ENCODE peak calls at places on chromosomes 4 and X, in seven cellular contexts. One of them, this sample, is unnamed.

GRCh38 chr4:109233585-109233984 is 68.9 kb downstream of the COL25A1 start:
- DNase-seq in transverse colon: no peak
- DNase-seq in tibial nerve: no peak
- DNase-seq in WERI-Rb-1: no peak
- DNase-seq in mesenchymal stem cell: peak
- DNase-seq in dorsolateral prefrontal cortex: no peak
- DNase-seq in SJCRH30: no peak
- DNase-seq in this sample: no peak

GRCh38 chrX:10135561-10136399 is 21.0 kb upstream of the CLCN4 start:
- DNase-seq in tibial nerve: no peak
- DNase-seq in mesenchymal stem cell: no peak
- DNase-seq in transverse colon: no peak
- DNase-seq in SJCRH30: no peak
- DNase-seq in WERI-Rb-1: no peak
- DNase-seq in dorsolateral prefrontal cortex: no peak
- DNase-seq in this sample: no peak

GRCh38 chrX:77276742-77277141 is 170.4 kb upstream of the FGF16 start:
- DNase-seq in mesenchymal stem cell: no peak
- DNase-seq in dorsolateral prefrontal cortex: no peak
- DNase-seq in SJCRH30: no peak
- DNase-seq in transverse colon: no peak
- DNase-seq in tibial nerve: no peak
- DNase-seq in WERI-Rb-1: no peak
- DNase-seq in this sample: no peak

GRCh38 chrX:56751071-56751470 is 22.0 kb downstream of the NBDY start:
- DNase-seq in mesenchymal stem cell: no peak
- DNase-seq in tibial nerve: no peak
- DNase-seq in SJCRH30: no peak
- DNase-seq in dorsolateral prefrontal cortex: no peak
- DNase-seq in transverse colon: no peak
- DNase-seq in WERI-Rb-1: no peak
- DNase-seq in this sample: no peak

GRCh38 chrX:26851981-26852380 is 611.2 kb downstream of the PPP4R3C start:
- DNase-seq in tibial nerve: no peak
- DNase-seq in transverse colon: no peak
- DNase-seq in mesenchymal stem cell: peak
- DNase-seq in SJCRH30: peak
- DNase-seq in WERI-Rb-1: peak
- DNase-seq in dorsolateral prefrontal cortex: no peak
- DNase-seq in this sample: no peak

GRCh38 chr4:25767877-25768475 is 94.8 kb downstream of the SEL1L3 start:
- DNase-seq in SJCRH30: peak
- DNase-seq in WERI-Rb-1: peak
- DNase-seq in dorsolateral prefrontal cortex: peak
- DNase-seq in transverse colon: peak
- DNase-seq in mesenchymal stem cell: peak
- DNase-seq in tibial nerve: peak
- DNase-seq in this sample: no peak

GRCh38 chr4:48079972-48080391 is 54.1 kb downstream of the TXK start:
- DNase-seq in transverse colon: no peak
- DNase-seq in mesenchymal stem cell: peak
- DNase-seq in WERI-Rb-1: no peak
- DNase-seq in SJCRH30: no peak
- DNase-seq in tibial nerve: no peak
- DNase-seq in dorsolateral prefrontal cortex: no peak
- DNase-seq in this sample: no peak

GRCh38 chr4:37623940-37624339 is 62.2 kb downstream of the RELL1 start:
- DNase-seq in WERI-Rb-1: no peak
- DNase-seq in transverse colon: no peak
- DNase-seq in SJCRH30: no peak
- DNase-seq in dorsolateral prefrontal cortex: no peak
- DNase-seq in mesenchymal stem cell: no peak
- DNase-seq in tibial nerve: no peak
- DNase-seq in this sample: no peak

GRCh38 chr4:98641906-98642668 is 16.3 kb downstream of the TSPAN5 start:
- DNase-seq in tibial nerve: no peak
- DNase-seq in SJCRH30: no peak
- DNase-seq in mesenchymal stem cell: no peak
- DNase-seq in dorsolateral prefrontal cortex: no peak
- DNase-seq in WERI-Rb-1: no peak
- DNase-seq in transverse colon: no peak
- DNase-seq in this sample: no peak

GRCh38 chrX:47166126-47166525 is 21.1 kb downstream of the RBM10 start:
- DNase-seq in transverse colon: no peak
- DNase-seq in tibial nerve: no peak
- DNase-seq in SJCRH30: no peak
- DNase-seq in dorsolateral prefrontal cortex: no peak
- DNase-seq in WERI-Rb-1: no peak
- DNase-seq in mesenchymal stem cell: peak
- DNase-seq in this sample: no peak

GRCh38 chr4:11546391-11547160 is 117.9 kb upstream of the HS3ST1 start:
- DNase-seq in WERI-Rb-1: no peak
- DNase-seq in dorsolateral prefrontal cortex: no peak
- DNase-seq in SJCRH30: no peak
- DNase-seq in transverse colon: no peak
- DNase-seq in mesenchymal stem cell: no peak
- DNase-seq in tibial nerve: no peak
- DNase-seq in this sample: no peak

GRCh38 chr4:108690738-108691137 is 40.3 kb downstream of the OSTC start:
- DNase-seq in SJCRH30: no peak
- DNase-seq in tibial nerve: no peak
- DNase-seq in dorsolateral prefrontal cortex: no peak
- DNase-seq in mesenchymal stem cell: peak
- DNase-seq in transverse colon: no peak
- DNase-seq in WERI-Rb-1: no peak
- DNase-seq in this sample: no peak

GRCh38 chr4:125382995-125383394 is 68.2 kb downstream of the FAT4 start:
- DNase-seq in transverse colon: no peak
- DNase-seq in dorsolateral prefrontal cortex: no peak
- DNase-seq in tibial nerve: no peak
- DNase-seq in WERI-Rb-1: no peak
- DNase-seq in SJCRH30: no peak
- DNase-seq in mesenchymal stem cell: no peak
- DNase-seq in this sample: no peak

GRCh38 chrX:154096140-154097002 is 1.1 kb downstream of the MECP2 start:
- DNase-seq in dorsolateral prefrontal cortex: no peak
- DNase-seq in mesenchymal stem cell: peak
- DNase-seq in transverse colon: no peak
- DNase-seq in tibial nerve: no peak
- DNase-seq in SJCRH30: no peak
- DNase-seq in WERI-Rb-1: peak
- DNase-seq in this sample: no peak

GRCh38 chr4:101307901-101308300 is 39.4 kb downstream of the PPP3CA start:
- DNase-seq in transverse colon: no peak
- DNase-seq in WERI-Rb-1: no peak
- DNase-seq in mesenchymal stem cell: no peak
- DNase-seq in tibial nerve: no peak
- DNase-seq in dorsolateral prefrontal cortex: no peak
- DNase-seq in SJCRH30: no peak
- DNase-seq in this sample: no peak

GRCh38 chr4:2402053-2402452 is 16.4 kb downstream of the ZFYVE28 start:
- DNase-seq in WERI-Rb-1: peak
- DNase-seq in SJCRH30: peak
- DNase-seq in mesenchymal stem cell: peak
- DNase-seq in dorsolateral prefrontal cortex: peak
- DNase-seq in transverse colon: peak
- DNase-seq in tibial nerve: no peak
- DNase-seq in this sample: peak

GRCh38 chrX:21658152-21658737 is at the start of gene KLHL34:
- DNase-seq in transverse colon: peak
- DNase-seq in mesenchymal stem cell: no peak
- DNase-seq in dorsolateral prefrontal cortex: no peak
- DNase-seq in tibial nerve: no peak
- DNase-seq in SJCRH30: no peak
- DNase-seq in WERI-Rb-1: no peak
- DNase-seq in this sample: no peak

GRCh38 chrX:317424-318067 is 1.1 kb downstream of the GTPBP6 start:
- DNase-seq in WERI-Rb-1: no peak
- DNase-seq in dorsolateral prefrontal cortex: no peak
- DNase-seq in transverse colon: no peak
- DNase-seq in SJCRH30: no peak
- DNase-seq in tibial nerve: no peak
- DNase-seq in mesenchymal stem cell: no peak
- DNase-seq in this sample: no peak

GRCh38 chrX:65253817-65254216 is 277.6 kb upstream of the ZC4H2 start:
- DNase-seq in transverse colon: no peak
- DNase-seq in WERI-Rb-1: no peak
- DNase-seq in tibial nerve: no peak
- DNase-seq in mesenchymal stem cell: no peak
- DNase-seq in SJCRH30: no peak
- DNase-seq in dorsolateral prefrontal cortex: no peak
- DNase-seq in this sample: no peak

GRCh38 chrX:20361890-20362262 is 95.2 kb upstream of the RPS6KA3 start:
- DNase-seq in dorsolateral prefrontal cortex: no peak
- DNase-seq in mesenchymal stem cell: peak
- DNase-seq in SJCRH30: peak
- DNase-seq in transverse colon: no peak
- DNase-seq in tibial nerve: peak
- DNase-seq in WERI-Rb-1: no peak
- DNase-seq in this sample: no peak
- H3K27ac ChIP-seq in dorsolateral prefrontal cortex: no peak
- H3K27ac ChIP-seq in mesenchymal stem cell: peak
- H3K27ac ChIP-seq in SJCRH30: peak
- H3K27ac ChIP-seq in transverse colon: peak
- H3K27ac ChIP-seq in tibial nerve: peak
- H3K27ac ChIP-seq in WERI-Rb-1: no peak
- H3K27ac ChIP-seq in this sample: no peak

GRCh38 chr4:16820304-16820703 is 78.1 kb downstream of the LDB2 start:
- DNase-seq in dorsolateral prefrontal cortex: no peak
- DNase-seq in mesenchymal stem cell: no peak
- DNase-seq in SJCRH30: no peak
- DNase-seq in WERI-Rb-1: no peak
- DNase-seq in tibial nerve: no peak
- DNase-seq in transverse colon: no peak
- DNase-seq in this sample: no peak

GRCh38 chr4:16827762-16828724 is 70.4 kb downstream of the LDB2 start:
- DNase-seq in transverse colon: no peak
- DNase-seq in SJCRH30: no peak
- DNase-seq in mesenchymal stem cell: no peak
- DNase-seq in tibial nerve: no peak
- DNase-seq in WERI-Rb-1: no peak
- DNase-seq in dorsolateral prefrontal cortex: no peak
- DNase-seq in this sample: no peak

GRCh38 chr4:16826397-16826910 is 72.0 kb downstream of the LDB2 start:
- DNase-seq in mesenchymal stem cell: no peak
- DNase-seq in SJCRH30: no peak
- DNase-seq in tibial nerve: no peak
- DNase-seq in transverse colon: no peak
- DNase-seq in dorsolateral prefrontal cortex: no peak
- DNase-seq in WERI-Rb-1: no peak
- DNase-seq in this sample: no peak

GRCh38 chr4:16827045-16827444 is 71.4 kb downstream of the LDB2 start:
- DNase-seq in tibial nerve: no peak
- DNase-seq in SJCRH30: no peak
- DNase-seq in transverse colon: no peak
- DNase-seq in WERI-Rb-1: no peak
- DNase-seq in mesenchymal stem cell: no peak
- DNase-seq in dorsolateral prefrontal cortex: no peak
- DNase-seq in this sample: no peak

DNA sequence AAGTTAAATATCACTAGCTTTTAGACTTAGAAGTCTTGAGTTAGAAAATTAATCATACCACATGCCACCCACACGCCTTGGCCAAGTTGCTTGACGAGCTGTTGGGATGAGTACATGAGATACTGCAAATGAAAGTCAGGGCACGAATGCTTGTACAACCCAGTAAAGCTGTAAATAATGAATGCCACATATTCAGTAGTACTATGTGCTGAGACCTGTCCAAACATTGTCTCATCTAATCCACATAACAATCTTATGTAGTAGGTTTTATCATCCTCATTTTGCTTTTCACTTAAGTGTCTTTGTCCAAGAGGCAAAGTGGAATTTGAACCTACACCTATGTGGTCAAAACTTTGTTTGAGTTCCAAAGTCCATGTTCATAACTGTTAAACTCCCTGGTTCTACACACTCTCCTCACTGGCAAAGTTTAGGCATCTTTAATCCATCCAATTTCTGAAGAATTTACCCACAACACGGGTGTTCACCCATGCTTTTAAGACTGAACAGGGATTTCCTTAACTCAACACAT is 74.1 kb downstream of the LDB2 start:
- DNase-seq in dorsolateral prefrontal cortex: peak
- DNase-seq in tibial nerve: no peak
- DNase-seq in WERI-Rb-1: no peak
- DNase-seq in mesenchymal stem cell: no peak
- DNase-seq in transverse colon: no peak
- DNase-seq in SJCRH30: no peak
- DNase-seq in this sample: no peak
- H3K27ac ChIP-seq in dorsolateral prefrontal cortex: peak
- H3K27ac ChIP-seq in tibial nerve: no peak
- H3K27ac ChIP-seq in WERI-Rb-1: no peak
- H3K27ac ChIP-seq in mesenchymal stem cell: no peak
- H3K27ac ChIP-seq in transverse colon: no peak
- H3K27ac ChIP-seq in SJCRH30: no peak
- H3K27ac ChIP-seq in this sample: no peak

DNA sequence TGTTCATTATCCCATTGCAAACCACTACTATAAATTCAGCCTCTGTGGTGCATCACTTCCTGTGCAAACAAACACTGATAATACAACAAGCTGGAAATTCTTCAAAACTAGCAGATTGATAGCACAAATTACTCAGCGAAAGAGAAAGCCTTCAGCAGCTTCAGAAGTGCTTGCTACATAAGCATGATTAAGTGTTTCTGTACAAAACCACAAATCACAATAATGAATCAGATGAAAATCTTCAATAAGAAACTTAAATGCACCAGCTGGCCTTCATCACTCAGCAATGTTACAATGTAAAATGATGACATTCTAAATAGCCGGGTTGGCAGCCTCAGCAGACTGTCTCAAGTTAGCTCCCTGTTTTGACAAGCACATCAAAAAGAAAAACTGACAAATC is 262.2 kb downstream of the SPOCK3 start:
- DNase-seq in tibial nerve: no peak
- DNase-seq in mesenchymal stem cell: peak
- DNase-seq in transverse colon: no peak
- DNase-seq in dorsolateral prefrontal cortex: no peak
- DNase-seq in SJCRH30: no peak
- DNase-seq in WERI-Rb-1: no peak
- DNase-seq in this sample: no peak
- H3K27ac ChIP-seq in tibial nerve: no peak
- H3K27ac ChIP-seq in mesenchymal stem cell: no peak
- H3K27ac ChIP-seq in transverse colon: no peak
- H3K27ac ChIP-seq in dorsolateral prefrontal cortex: peak
- H3K27ac ChIP-seq in SJCRH30: no peak
- H3K27ac ChIP-seq in WERI-Rb-1: no peak
- H3K27ac ChIP-seq in this sample: peak

DNA sequence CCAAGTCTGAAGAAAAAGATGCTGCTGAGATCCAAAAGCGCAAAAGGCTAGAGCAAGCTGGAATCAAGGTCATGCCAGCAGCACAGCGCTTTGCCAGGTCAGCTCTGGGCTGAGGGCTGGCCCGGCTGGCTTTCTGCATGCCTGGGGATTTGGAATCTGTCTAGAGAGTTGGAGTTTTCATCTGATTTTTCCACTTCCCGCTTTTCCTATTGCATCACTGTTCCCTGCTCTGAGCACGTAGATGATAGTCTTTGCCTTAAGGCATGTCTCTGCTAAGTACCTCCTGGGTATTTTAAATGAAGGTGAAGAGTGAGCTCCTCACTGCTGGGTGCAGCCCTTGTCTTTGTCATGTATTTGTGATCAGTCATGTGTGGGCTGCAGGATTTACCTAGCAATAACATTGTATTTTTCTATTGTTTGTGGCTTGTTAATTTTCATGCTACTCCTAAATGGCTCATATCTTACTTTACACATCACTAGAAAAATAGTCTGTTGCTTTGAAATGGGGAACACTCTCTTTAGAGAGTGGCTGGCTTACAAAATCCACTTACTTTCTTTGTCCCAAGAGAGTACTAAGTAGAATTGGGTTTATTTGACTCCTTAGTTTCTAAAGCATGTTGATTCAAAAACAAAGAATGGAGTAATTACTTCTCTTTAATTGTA is 82.8 kb downstream of the LIMCH1 start:
- DNase-seq in mesenchymal stem cell: no peak
- DNase-seq in WERI-Rb-1: no peak
- DNase-seq in tibial nerve: no peak
- DNase-seq in transverse colon: no peak
- DNase-seq in SJCRH30: no peak
- DNase-seq in dorsolateral prefrontal cortex: no peak
- DNase-seq in this sample: no peak
- H3K27ac ChIP-seq in mesenchymal stem cell: no peak
- H3K27ac ChIP-seq in WERI-Rb-1: no peak
- H3K27ac ChIP-seq in tibial nerve: no peak
- H3K27ac ChIP-seq in transverse colon: no peak
- H3K27ac ChIP-seq in SJCRH30: no peak
- H3K27ac ChIP-seq in dorsolateral prefrontal cortex: peak
- H3K27ac ChIP-seq in this sample: no peak